ENCODE peak calls at places on chromosome 2, in six cellular contexts. One of them, this sample, is unnamed.

GRCh38 chr2:55838653-55839052 is 84.9 kb downstream of the EFEMP1 start:
- DNase-seq in ovary: no peak
- DNase-seq in tibial artery: no peak
- DNase-seq in choroid plexus epithelial cell: no peak
- DNase-seq in coronary artery: no peak
- DNase-seq in pancreas: no peak
- DNase-seq in this sample: no peak

GRCh38 chr2:161017780-161018440 is 142.3 kb upstream of the TANK start:
- DNase-seq in ovary: no peak
- DNase-seq in tibial artery: no peak
- DNase-seq in choroid plexus epithelial cell: peak; percentile 53
- DNase-seq in coronary artery: no peak
- DNase-seq in pancreas: no peak
- DNase-seq in this sample: no peak

GRCh38 chr2:19187323-19188020 is 171.0 kb downstream of the OSR1 start:
- DNase-seq in ovary: no peak
- DNase-seq in tibial artery: no peak
- DNase-seq in choroid plexus epithelial cell: no peak
- DNase-seq in coronary artery: no peak
- DNase-seq in pancreas: no peak
- DNase-seq in this sample: no peak

GRCh38 chr2:60411295-60411694 is 142.2 kb downstream of the BCL11A start:
- DNase-seq in ovary: no peak
- DNase-seq in tibial artery: no peak
- DNase-seq in choroid plexus epithelial cell: peak; percentile 37
- DNase-seq in coronary artery: no peak
- DNase-seq in pancreas: no peak
- DNase-seq in this sample: peak; percentile 14

GRCh38 chr2:216535454-216535995 is 36.9 kb downstream of the RPL37A start:
- DNase-seq in ovary: peak; percentile 85
- DNase-seq in tibial artery: peak; percentile 69
- DNase-seq in choroid plexus epithelial cell: peak; percentile 96
- DNase-seq in coronary artery: peak; percentile 90
- DNase-seq in pancreas: no peak
- DNase-seq in this sample: peak; percentile 96

GRCh38 chr2:188477564-188478086 is 186.0 kb downstream of the GULP1 start:
- DNase-seq in ovary: no peak
- DNase-seq in tibial artery: no peak
- DNase-seq in choroid plexus epithelial cell: no peak
- DNase-seq in coronary artery: no peak
- DNase-seq in pancreas: no peak
- DNase-seq in this sample: no peak

GRCh38 chr2:152238021-152238420 is 62.5 kb upstream of the STAM2 start:
- DNase-seq in ovary: no peak
- DNase-seq in tibial artery: no peak
- DNase-seq in choroid plexus epithelial cell: no peak
- DNase-seq in coronary artery: no peak
- DNase-seq in pancreas: no peak
- DNase-seq in this sample: no peak

GRCh38 chr2:134124047-134124753 is 129.7 kb upstream of the MGAT5 start:
- DNase-seq in ovary: no peak
- DNase-seq in tibial artery: no peak
- DNase-seq in choroid plexus epithelial cell: no peak
- DNase-seq in coronary artery: no peak
- DNase-seq in pancreas: no peak
- DNase-seq in this sample: no peak

GRCh38 chr2:8427211-8427610 is 254.6 kb upstream of the ID2 start:
- DNase-seq in ovary: no peak
- DNase-seq in tibial artery: no peak
- DNase-seq in choroid plexus epithelial cell: no peak
- DNase-seq in coronary artery: no peak
- DNase-seq in pancreas: no peak
- DNase-seq in this sample: no peak

DNA sequence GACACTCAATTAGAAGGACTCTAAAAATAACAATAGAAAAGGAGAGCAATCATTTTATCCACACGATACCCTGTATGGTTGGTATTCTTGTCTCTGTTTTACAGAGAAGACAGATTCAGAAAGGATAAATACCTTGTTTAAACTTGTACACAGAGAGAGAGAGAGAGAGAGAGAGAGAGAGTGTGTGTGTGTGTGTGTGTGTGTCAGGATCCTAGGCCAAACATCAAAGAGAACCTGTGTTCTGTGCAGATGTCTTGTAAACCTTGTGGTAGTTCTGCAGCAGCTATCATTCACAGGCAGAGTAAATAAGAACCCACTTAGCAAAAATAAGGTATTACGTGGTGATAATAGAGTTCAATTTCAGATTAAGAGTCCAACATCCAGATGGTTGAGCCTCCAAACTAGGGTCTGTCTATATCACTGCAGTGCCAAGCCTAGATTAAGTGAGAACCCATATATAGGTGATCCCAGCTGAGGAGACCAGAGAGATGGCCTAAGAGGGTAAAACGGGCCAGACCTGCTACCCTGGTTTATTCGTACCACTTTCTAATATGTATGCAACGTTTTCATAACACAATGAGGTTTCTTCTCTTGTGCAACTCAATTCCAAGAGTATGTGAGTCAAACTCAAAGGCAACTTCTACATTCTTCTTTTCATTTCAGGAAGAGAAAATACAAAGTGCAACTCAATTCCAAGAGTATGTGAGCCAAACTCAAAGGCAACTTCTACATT is 4.1 kb upstream of the CRIM1 start:
- DNase-seq in ovary: no peak
- DNase-seq in tibial artery: no peak
- DNase-seq in choroid plexus epithelial cell: no peak
- DNase-seq in coronary artery: no peak
- DNase-seq in pancreas: no peak
- DNase-seq in this sample: no peak
- TF ChIP-seq CTCF in ovary: no peak
- TF ChIP-seq CTCF in tibial artery: no peak
- TF ChIP-seq CTCF in choroid plexus epithelial cell: no peak
- TF ChIP-seq CTCF in coronary artery: no peak
- TF ChIP-seq CTCF in pancreas: no peak
- TF ChIP-seq CTCF in this sample: no peak

DNA sequence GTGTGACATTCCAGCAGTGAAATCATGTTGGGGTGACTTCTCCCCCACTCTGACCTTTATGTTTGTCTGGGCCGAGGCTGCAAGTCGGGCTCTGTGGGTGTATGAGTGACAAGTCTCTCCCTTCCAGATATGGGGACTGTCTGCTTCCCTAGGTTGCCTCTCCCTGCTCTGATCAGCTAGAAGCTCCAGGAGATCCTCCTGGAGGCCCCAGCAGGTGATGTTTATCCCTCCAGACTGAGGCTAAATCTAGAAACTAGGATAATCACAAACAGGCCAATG is 927 bp downstream of the IL1RN start:
- DNase-seq in ovary: no peak
- DNase-seq in tibial artery: no peak
- DNase-seq in choroid plexus epithelial cell: no peak
- DNase-seq in coronary artery: peak; percentile 3
- DNase-seq in pancreas: no peak
- DNase-seq in this sample: no peak
- H3K4me3 ChIP-seq in ovary: no peak overlapping the region
- H3K4me3 ChIP-seq in tibial artery: no peak overlapping the region
- H3K4me3 ChIP-seq in choroid plexus epithelial cell: no peak overlapping the region
- H3K4me3 ChIP-seq in coronary artery: no peak overlapping the region
- H3K4me3 ChIP-seq in pancreas: no peak overlapping the region
- H3K4me3 ChIP-seq in this sample: no peak overlapping the region

DNA sequence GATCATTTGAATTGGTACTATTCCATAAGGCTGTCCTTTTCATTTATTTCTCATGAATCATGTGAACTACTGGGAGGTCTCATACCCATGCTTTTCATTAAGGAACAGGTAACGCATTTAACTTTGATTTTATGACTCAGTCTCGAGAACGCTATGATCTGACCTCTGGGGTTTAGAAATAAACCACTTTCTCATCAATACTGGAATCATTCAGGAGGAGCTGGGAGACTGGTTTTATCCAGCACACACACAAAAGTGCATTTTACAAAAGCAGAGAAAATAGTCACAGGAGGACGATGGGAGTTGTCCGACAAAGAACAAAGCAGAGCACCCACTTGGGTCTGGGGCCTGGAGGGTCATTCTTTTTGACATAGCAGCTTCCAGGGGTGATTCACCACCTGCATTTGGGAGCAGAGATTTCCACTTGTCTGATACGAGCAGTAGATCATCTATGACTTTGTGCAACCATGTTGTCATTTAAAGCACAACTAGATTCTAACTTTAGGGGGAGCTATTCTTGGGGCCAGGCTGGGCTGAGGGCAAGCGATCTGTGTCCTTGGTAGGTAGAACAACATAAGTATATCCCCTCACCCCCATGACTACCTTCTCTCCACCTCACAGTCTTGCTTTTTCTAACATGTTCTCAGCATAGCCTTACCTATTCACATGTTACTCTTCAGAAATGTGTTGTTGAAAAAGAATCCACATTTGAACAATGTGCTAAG is 95.9 kb upstream of the SCG2 start:
- DNase-seq in ovary: no peak
- DNase-seq in tibial artery: no peak
- DNase-seq in choroid plexus epithelial cell: no peak
- DNase-seq in coronary artery: no peak
- DNase-seq in pancreas: no peak
- DNase-seq in this sample: no peak
- TF ChIP-seq CTCF in ovary: no peak
- TF ChIP-seq CTCF in tibial artery: no peak
- TF ChIP-seq CTCF in choroid plexus epithelial cell: no peak
- TF ChIP-seq CTCF in coronary artery: no peak
- TF ChIP-seq CTCF in pancreas: no peak
- TF ChIP-seq CTCF in this sample: no peak

DNA sequence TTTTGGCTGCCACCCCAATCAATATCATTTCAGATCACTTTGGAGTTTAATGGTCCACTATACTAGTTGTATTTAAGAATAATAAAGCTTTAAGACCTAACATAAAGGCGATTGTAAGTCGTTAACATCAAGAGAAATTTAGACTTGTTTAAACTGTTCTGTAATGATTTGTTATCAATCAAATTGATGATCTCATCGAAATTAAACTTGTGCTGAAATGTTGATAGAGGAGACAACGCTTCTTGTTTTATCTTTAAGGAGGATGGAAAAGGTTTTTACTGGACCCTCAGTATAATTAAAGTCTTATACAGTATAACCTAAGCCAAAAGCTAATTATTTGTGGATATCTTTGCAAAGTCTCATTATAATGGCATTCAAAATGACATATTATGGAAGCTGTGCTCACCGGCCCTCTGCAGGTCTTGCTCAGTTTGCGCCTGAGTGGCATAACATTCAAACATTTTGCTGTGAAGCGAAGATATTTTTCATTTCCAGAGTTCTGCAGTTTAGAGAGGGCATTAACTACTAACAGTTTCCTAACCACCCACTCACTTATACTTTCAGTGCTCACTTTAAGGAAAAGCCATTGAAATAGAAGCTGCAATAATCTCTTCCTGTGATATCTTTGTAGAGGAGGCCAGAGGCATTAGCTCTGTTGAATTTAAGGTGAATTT is 1.4 kb upstream of the SERTAD2 start:
- DNase-seq in ovary: no peak
- DNase-seq in tibial artery: no peak
- DNase-seq in choroid plexus epithelial cell: no peak
- DNase-seq in coronary artery: no peak
- DNase-seq in pancreas: no peak
- DNase-seq in this sample: no peak
- H3K4me3 ChIP-seq in ovary: peak overlapping the region; percentile 85
- H3K4me3 ChIP-seq in tibial artery: peak overlapping the region; percentile 98
- H3K4me3 ChIP-seq in choroid plexus epithelial cell: no peak overlapping the region
- H3K4me3 ChIP-seq in coronary artery: peak overlapping the region; percentile 98
- H3K4me3 ChIP-seq in pancreas: no peak overlapping the region
- H3K4me3 ChIP-seq in this sample: peak overlapping the region; percentile 78

GRCh38 chr2:190950566-190950991 is 63.4 kb downstream of the STAT1 start:
- DNase-seq in ovary: no peak
- DNase-seq in tibial artery: no peak
- DNase-seq in choroid plexus epithelial cell: no peak
- DNase-seq in coronary artery: no peak
- DNase-seq in pancreas: no peak
- DNase-seq in this sample: no peak

GRCh38 chr2:190947139-190947538 is 66.5 kb downstream of the GLS start:
- DNase-seq in ovary: no peak
- DNase-seq in tibial artery: no peak
- DNase-seq in choroid plexus epithelial cell: peak; percentile 45
- DNase-seq in coronary artery: no peak
- DNase-seq in pancreas: no peak
- DNase-seq in this sample: peak; percentile 60

GRCh38 chr2:190943706-190944105 is 63.1 kb downstream of the GLS start:
- DNase-seq in ovary: no peak
- DNase-seq in tibial artery: no peak
- DNase-seq in choroid plexus epithelial cell: no peak
- DNase-seq in coronary artery: no peak
- DNase-seq in pancreas: no peak
- DNase-seq in this sample: no peak

GRCh38 chr2:190948671-190949070 is 65.3 kb downstream of the STAT1 start:
- DNase-seq in ovary: no peak
- DNase-seq in tibial artery: no peak
- DNase-seq in choroid plexus epithelial cell: peak; percentile 74
- DNase-seq in coronary artery: no peak
- DNase-seq in pancreas: no peak
- DNase-seq in this sample: no peak

GRCh38 chr2:190947711-190948251 is 66.2 kb downstream of the STAT1 start:
- DNase-seq in ovary: no peak
- DNase-seq in tibial artery: no peak
- DNase-seq in choroid plexus epithelial cell: peak; percentile 91
- DNase-seq in coronary artery: no peak
- DNase-seq in pancreas: no peak
- DNase-seq in this sample: peak; percentile 87
- TF ChIP-seq CTCF in ovary: no peak
- TF ChIP-seq CTCF in tibial artery: no peak
- TF ChIP-seq CTCF in choroid plexus epithelial cell: peak; percentile 58
- TF ChIP-seq CTCF in coronary artery: no peak
- TF ChIP-seq CTCF in pancreas: no peak
- TF ChIP-seq CTCF in this sample: peak; percentile 40

DNA sequence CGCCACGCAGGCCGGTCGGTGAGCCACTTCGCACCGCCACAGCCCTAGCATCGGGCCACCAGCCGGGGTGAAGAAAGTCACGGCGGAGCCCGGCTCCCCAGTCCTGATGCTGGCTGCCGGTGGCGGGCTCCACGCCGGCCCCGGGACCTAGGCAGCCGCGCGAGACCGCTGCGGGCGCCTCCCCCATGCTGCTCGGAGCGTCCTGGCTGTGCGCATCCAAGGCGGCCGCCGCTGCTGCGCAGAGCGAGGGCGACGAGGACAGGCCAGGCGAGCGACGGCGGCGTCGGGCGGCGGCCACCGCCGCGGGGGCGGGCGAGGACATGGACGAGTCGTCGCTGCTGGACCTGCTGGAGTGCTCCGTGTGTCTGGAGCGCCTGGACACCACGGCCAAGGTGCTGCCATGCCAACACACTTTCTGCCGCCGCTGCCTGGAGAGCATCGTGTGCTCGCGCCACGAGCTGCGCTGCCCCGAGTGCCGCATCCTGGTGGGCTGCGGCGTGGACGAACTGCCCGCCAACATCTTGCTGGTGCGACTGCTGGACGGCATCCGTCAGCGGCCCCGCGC is 433 bp downstream of the SH3RF3 start:
- DNase-seq in ovary: peak; percentile 27
- DNase-seq in tibial artery: no peak
- DNase-seq in choroid plexus epithelial cell: peak; percentile 30
- DNase-seq in coronary artery: no peak
- DNase-seq in pancreas: no peak
- DNase-seq in this sample: peak; percentile 53
- H3K4me3 ChIP-seq in ovary: peak overlapping the region; percentile 52
- H3K4me3 ChIP-seq in tibial artery: peak overlapping the region; percentile 85
- H3K4me3 ChIP-seq in choroid plexus epithelial cell: peak overlapping the region; percentile 71
- H3K4me3 ChIP-seq in coronary artery: peak overlapping the region; percentile 96
- H3K4me3 ChIP-seq in pancreas: peak overlapping the region; percentile 37
- H3K4me3 ChIP-seq in this sample: peak overlapping the region; percentile 88